ENCODE peak calls at places on chromosomes 3 and 15, in four cellular contexts. R is GM23338, H is HL-60, W is fibroblast of lung. I is an unnamed sample.

GRCh38 chr15:69014454-69014853 is at the start of gene NOX5:
- DNase-seq in R (no peak), H (no peak), W (no peak), I (peak)

GRCh38 chr3:194573680-194574437 is 59.4 kb downstream of the TMEM44 start:
- DNase-seq in R (peak), H (no peak), W (peak), I (no peak)

GRCh38 chr15:31169558-31169957 is 68.0 kb upstream of the TRPM1 start:
- DNase-seq in R (no peak), H (no peak), W (no peak), I (no peak)

GRCh38 chr15:72375501-72375845 is 341 bp downstream of the HEXA start:
- DNase-seq in R (peak), H (no peak), W (no peak), I (no peak)

GRCh38 chr3:67461667-67462142 is 192.7 kb downstream of the SUCLG2 start:
- DNase-seq in R (no peak), H (no peak), W (peak), I (no peak)

GRCh38 chr3:36591959-36592358 is 172.4 kb downstream of the DCLK3 start:
- DNase-seq in R (no peak), H (no peak), W (peak), I (no peak)

GRCh38 chr3:107452436-107452835 is 70.3 kb upstream of the BBX start:
- DNase-seq in R (no peak), H (no peak), W (peak), I (no peak)

GRCh38 chr15:49182128-49182527 is 12.1 kb downstream of the GALK2 start:
- DNase-seq in R (no peak), H (no peak), W (no peak), I (no peak)

GRCh38 chr3:15292765-15293522 is 39.4 kb downstream of the SH3BP5 start:
- DNase-seq in R (no peak), H (no peak), W (peak), I (peak)

GRCh38 chr3:13164893-13165492 is 91.8 kb upstream of the IQSEC1 start:
- DNase-seq in R (no peak), H (no peak), W (no peak), I (no peak)

DNA sequence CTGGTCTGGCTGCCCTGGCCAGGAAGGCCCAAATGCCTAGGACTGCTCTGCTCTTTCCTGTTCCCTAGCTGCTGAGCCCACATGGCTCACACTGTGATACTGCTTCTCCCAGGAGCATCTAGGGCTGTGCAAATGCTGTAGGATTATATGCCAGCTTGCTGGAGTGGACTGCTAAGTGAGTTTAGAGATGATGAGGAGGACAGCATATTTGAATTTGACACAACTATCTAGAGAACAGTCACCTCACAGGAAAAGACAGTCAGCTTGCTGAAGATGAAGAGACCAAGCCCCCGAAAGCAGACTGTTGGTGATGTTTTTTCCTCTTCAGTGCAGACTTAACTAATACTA is 39.2 kb downstream of the CLEC3B start:
- DNase-seq in R (no peak), H (no peak), W (no peak), I (no peak)
- H3K4me3 ChIP-seq in R (no peak), H (no peak), W (no peak), I (no peak)

GRCh38 chr3:68972358-68972979 is 40.1 kb upstream of the TAFA4 start:
- DNase-seq in R (peak), H (no peak), W (peak), I (no peak)
- TF ChIP-seq CTCF in R (peak), H (peak), W (peak), I (peak)

GRCh38 chr3:30437172-30437571 is 169.2 kb upstream of the TGFBR2 start:
- DNase-seq in R (peak), H (no peak), W (peak), I (no peak)

GRCh38 chr3:30438121-30438520 is 168.3 kb upstream of the TGFBR2 start:
- DNase-seq in R (no peak), H (no peak), W (no peak), I (no peak)

GRCh38 chr3:30440880-30441279 is 165.5 kb upstream of the TGFBR2 start:
- DNase-seq in R (peak), H (no peak), W (no peak), I (peak)

GRCh38 chr3:30440147-30440604 is 166.2 kb upstream of the TGFBR2 start:
- DNase-seq in R (no peak), H (no peak), W (no peak), I (no peak)

DNA sequence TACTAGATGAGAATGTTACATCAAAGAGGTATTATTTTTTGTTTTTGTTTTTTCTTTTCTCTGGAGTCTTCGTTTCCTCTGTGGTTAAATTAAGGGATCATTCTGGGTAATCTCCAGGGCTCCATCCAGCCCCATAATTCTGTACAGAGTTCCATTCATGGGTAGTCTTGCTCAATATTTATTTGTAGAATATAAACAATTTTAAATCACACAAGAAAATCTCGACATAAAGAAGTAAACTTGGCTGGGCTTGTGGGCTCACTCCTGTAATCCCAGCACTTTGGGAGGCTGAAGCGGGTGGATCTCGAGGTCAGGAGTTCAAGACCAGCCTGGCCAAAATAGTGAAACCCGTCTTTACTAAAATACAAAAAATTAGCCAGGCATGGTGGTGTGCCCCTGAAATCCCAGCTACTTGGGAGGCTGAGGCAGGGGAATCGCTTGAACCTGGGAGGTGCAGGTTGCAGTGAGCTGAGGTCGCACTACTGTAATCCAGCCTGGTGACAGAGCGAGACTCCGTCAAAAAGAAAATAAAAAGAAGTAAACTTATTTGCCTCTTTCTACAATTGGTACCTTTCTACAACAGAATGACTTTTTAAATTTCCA is 166.8 kb upstream of the TGFBR2 start:
- DNase-seq in R (no peak), H (no peak), W (peak), I (no peak)
- H3K27ac ChIP-seq in R (no peak), H (no peak), W (no peak), I (peak)

GRCh38 chr3:184337981-184338380 is 581 bp downstream of the FAM131A start:
- DNase-seq in R (no peak), H (no peak), W (no peak), I (no peak)
- H3K4me3 ChIP-seq in R (peak), H (no peak), W (no peak), I (peak)

GRCh38 chr3:23909324-23909723 is 7.5 kb downstream of the NKIRAS1 start:
- DNase-seq in R (no peak), H (no peak), W (no peak), I (no peak)
- TF ChIP-seq CTCF in R (no peak), H (no peak), W (no peak), I (no peak)

GRCh38 chr3:122679085-122679466 is 1.6 kb upstream of the PARP14 start:
- DNase-seq in R (peak), H (no peak), W (peak), I (peak)
- H3K27ac ChIP-seq in R (no peak), H (no peak), W (no peak), I (peak)

GRCh38 chr3:39435006-39435748 is 28.7 kb downstream of the RPSA start:
- DNase-seq in R (no peak), H (no peak), W (no peak), I (no peak)

GRCh38 chr3:39432342-39432741 is 25.8 kb downstream of the RPSA start:
- DNase-seq in R (no peak), H (no peak), W (no peak), I (no peak)

GRCh38 chr3:39434574-39434973 is 28.1 kb downstream of the RPSA start:
- DNase-seq in R (no peak), H (no peak), W (peak), I (no peak)

GRCh38 chr3:39429466-39429865 is 22.9 kb downstream of the RPSA start:
- DNase-seq in R (no peak), H (no peak), W (no peak), I (no peak)

GRCh38 chr3:39433642-39434041 is 27.1 kb downstream of the RPSA start:
- DNase-seq in R (no peak), H (no peak), W (peak), I (no peak)
- H3K4me3 ChIP-seq in R (no peak), H (no peak), W (no peak), I (peak)

DNA sequence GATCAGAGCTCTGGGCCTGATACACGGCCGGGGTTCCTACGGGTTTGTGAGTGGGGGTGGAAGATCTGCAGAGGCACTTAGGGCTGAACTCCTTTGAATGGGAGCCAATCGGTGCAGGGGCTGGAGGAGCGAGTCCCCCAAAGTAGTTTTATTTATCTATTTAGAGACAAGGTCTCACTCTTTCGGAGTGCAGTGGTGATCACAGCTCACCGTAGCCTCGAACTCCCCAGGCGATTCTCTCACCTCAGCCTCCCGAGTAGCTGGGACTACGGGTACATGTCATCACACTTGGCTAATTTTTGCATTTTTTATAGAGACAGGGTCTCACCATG is 1.6 kb upstream of the CELSR3 start:
- DNase-seq in R (no peak), H (no peak), W (no peak), I (no peak)
- TF ChIP-seq CTCF in R (peak), H (no peak), W (no peak), I (no peak)

DNA sequence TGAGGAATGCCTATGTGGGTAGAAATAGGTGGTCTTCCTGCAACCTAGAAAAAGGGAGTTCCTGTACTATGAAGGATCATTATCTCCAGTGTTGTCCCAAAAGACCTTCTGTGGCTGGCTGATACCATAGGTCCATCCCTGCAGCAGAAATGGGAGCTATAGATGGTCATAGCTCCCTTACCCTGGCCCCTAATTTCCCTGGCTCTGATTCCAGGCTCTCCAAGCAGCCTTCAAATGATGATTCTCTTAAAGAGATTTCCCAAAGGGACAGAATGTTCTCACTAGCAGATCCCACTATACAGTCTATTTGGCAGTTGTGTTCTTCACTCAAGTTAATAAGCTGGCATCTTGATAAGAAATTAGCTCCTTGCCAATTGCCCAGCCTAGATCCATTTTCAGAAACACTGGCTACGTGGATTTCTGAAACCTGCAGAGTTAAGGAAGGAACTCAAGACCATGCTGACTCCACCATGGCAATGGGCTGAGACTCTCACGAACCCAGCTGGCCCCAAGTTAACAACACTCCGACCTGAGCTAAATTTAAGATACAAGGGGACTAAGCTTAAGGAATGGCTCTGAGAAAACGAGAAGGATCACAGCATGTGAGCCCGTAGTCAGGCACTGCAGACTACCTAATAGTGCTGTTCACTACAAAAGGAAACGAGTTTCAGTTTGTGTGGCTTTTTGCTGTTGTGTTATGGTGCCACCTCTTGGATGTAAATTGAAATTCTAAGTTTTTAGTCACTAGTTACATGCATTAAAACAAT is 11.4 kb downstream of the C15orf40 start:
- DNase-seq in R (peak), H (no peak), W (peak), I (no peak)
- H3K27ac ChIP-seq in R (no peak), H (peak), W (no peak), I (peak)

DNA sequence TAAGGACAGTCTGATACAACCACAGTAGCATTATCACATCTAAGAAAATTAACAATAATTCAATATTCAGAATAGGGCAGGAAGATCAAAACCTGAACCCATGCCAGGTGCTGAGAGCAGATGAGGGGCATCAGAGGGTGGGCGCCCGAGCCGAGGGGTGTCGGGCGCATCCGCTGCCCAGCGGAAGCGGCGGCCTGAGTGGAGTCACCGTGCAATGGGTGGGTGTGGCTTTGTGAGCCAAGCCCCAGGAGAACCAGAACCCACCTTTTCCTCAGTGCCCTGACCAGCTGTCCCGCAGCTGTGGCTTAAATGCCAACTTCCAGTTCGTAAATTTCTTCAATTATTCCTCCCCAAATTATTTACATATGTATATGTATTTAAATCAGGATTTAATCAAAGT is 1.1 kb downstream of the DNAH1 start:
- DNase-seq in R (peak), H (no peak), W (no peak), I (no peak)
- H3K4me3 ChIP-seq in R (peak), H (no peak), W (peak), I (peak)

I was measured in coronary artery.